ENCODE peak calls at places on chromosomes 3 and 15, in four cellular contexts. V, I, E and L are unnamed samples.

GRCh38 chr15:67176195-67176971 is 78.1 kb downstream of the AAGAB start:
- DNase-seq in I (peak; percentile 68), E (peak; percentile 81), V (no peak), L (no peak)

GRCh38 chr3:140447136-140447535 is 230.7 kb upstream of the TRIM42 start:
- DNase-seq in E (no peak), I (no peak), V (no peak), L (no peak)

GRCh38 chr15:94056314-94056713 is 175.0 kb upstream of the MCTP2 start:
- DNase-seq in E (no peak), V (peak; percentile 86), I (no peak), L (no peak)

GRCh38 chr3:17686613-17687012 is 55.8 kb downstream of the TBC1D5 start:
- DNase-seq in V (no peak), E (no peak), I (no peak), L (peak; percentile 15)

GRCh38 chr15:83118968-83119367 is 11.5 kb downstream of the TM6SF1 start:
- DNase-seq in E (no peak), V (no peak), I (no peak), L (no peak)

GRCh38 chr3:10356461-10356897 is 35.6 kb upstream of the SEC13 start:
- DNase-seq in I (no peak), V (no peak), E (no peak), L (no peak)

GRCh38 chr3:185537369-185537970 is 14.9 kb downstream of the LIPH start:
- DNase-seq in E (peak; percentile 64), V (peak; percentile 54), I (no peak), L (peak; percentile 27)

GRCh38 chr3:112298781-112299180 is 4.8 kb upstream of the SLC9C1 start:
- DNase-seq in E (no peak), V (no peak), I (no peak), L (no peak)

GRCh38 chr3:54146383-54147239 is 24.3 kb downstream of the CACNA2D3 start:
- DNase-seq in E (no peak), I (no peak), V (peak; percentile 5), L (peak; percentile 10)

GRCh38 chr3:119497824-119498187 is 541 bp upstream of the TIMMDC1 start:
- DNase-seq in V (peak; percentile 33), I (no peak), E (peak; percentile 55), L (peak; percentile 34)

GRCh38 chr15:27660676-27661075 is 438.4 kb downstream of the OCA2 start:
- DNase-seq in I (no peak), V (no peak), E (no peak), L (no peak)

GRCh38 chr3:151276038-151277027 is 2.0 kb downstream of the P2RY14 start:
- DNase-seq in V (no peak), E (no peak), I (no peak), L (no peak)

GRCh38 chr3:190225186-190225692 is 97.0 kb downstream of the CLDN1 start:
- DNase-seq in V (peak; percentile 37), I (no peak), E (no peak), L (peak; percentile 46)

GRCh38 chr3:14301558-14301957 is 100.8 kb upstream of the SLC6A6 start:
- DNase-seq in E (no peak), I (peak; percentile 75), V (no peak), L (no peak)

GRCh38 chr15:38332711-38333110 is 80.1 kb downstream of the SPRED1 start:
- DNase-seq in I (no peak), E (no peak), V (no peak), L (no peak)

GRCh38 chr3:18825586-18826157 is 322.6 kb upstream of the KCNH8 start:
- DNase-seq in V (no peak), E (no peak), I (no peak), L (no peak)

DNA sequence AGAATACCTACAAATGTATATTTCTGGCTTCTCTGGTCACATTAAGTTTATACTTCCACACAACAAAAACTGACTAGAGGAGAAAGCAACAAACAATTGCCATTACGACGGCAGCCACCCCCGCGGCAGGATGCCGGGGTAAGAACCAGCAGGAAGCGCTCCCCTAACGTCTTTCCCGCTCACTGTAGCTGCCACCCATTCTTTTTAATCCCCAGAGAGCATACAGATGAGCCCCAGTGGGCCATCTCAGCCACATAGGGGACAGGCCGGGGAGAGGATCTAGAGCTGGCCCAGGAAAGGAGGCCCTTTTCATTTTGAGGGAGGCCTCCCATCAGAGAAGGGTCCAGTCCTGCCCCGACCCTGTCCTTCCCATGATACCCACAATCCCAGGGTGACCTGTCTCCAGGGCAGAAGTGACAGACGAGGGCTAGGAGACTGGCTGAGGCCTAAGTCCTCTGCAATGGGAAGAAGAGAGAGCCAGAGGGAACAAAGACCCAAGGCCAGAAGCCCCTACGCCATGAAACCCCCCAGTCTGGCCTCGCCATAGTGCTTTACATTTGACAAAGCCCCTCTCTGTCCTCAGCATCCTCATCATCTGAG is 3.6 kb upstream of the CALML4 start:
- DNase-seq in E (no peak), I (peak; percentile 50), V (no peak), L (no peak)
- H3K4me1 ChIP-seq in E (peaks cover 27% of the 10 kb centered on the region), I (peaks cover 3% of the 10 kb centered on the region), V (peaks cover 7% of the 10 kb centered on the region), L (no peaks in the 10 kb centered on the region)

GRCh38 chr3:50518441-50518840 is 15.0 kb upstream of the CACNA2D2 start:
- DNase-seq in V (no peak), I (no peak), E (no peak), L (no peak)

GRCh38 chr3:50521572-50521971 is 18.1 kb upstream of the CACNA2D2 start:
- DNase-seq in I (no peak), E (no peak), V (no peak), L (no peak)

GRCh38 chr3:50520849-50521248 is 17.4 kb upstream of the CACNA2D2 start:
- DNase-seq in E (no peak), V (no peak), I (no peak), L (no peak)

GRCh38 chr3:50517721-50518206 is 14.3 kb upstream of the CACNA2D2 start:
- DNase-seq in E (no peak), V (no peak), I (no peak), L (no peak)

DNA sequence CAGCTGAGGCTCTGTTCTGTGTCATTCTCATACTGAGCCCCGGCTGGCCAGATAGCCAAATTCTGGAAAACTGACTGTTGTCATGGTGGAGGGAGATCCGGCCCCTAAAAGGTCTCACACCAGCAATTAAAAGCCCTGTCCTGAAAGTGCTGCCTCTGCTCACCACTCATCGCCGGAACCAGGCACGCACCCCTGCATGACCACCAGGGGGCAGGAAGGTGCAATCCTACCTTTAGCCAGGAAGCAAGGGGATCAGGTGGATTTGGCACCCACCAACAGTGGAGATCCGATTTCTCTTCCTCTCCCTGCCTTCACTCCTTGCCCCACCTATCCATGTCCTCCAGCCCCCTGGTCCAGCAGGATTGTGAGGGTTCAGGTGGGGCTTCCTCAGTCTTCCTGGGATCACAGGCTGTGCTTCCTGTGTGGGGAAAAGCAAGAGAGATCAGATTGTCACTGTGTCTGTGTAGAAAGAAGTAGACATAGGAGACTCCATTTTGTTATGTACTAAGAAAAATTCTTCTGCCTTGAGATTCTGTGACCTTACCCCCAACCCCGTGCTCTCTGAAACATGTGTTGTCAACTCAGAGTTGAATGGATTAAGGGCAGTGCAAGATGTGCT is 16.1 kb upstream of the CACNA2D2 start:
- DNase-seq in V (peak; percentile 21), I (no peak), E (peak; percentile 76), L (peak; percentile 69)
- H3K4me1 ChIP-seq in V (no peaks in the 10 kb centered on the region), I (peaks cover 5% of the 10 kb centered on the region), E (peaks cover 15% of the 10 kb centered on the region), L (peaks cover 6% of the 10 kb centered on the region)

DNA sequence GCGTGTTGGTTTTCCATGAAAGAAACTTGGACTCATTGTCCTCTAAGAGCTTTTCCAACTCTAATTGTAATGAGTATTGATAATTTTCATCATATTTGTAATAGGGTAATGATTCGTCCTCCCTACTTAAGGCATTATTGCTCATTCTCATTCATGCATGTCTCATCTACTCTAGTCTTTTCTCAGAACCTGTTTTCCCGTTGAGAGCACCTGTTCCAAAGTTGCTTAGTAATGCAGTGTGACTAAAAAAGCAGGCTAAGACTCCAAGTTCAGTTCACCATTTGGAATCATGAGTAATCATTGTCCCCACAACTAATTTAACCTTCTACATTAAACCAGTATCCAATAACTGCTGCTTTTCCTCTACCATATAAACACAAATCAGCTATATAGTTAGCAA is 84.0 kb downstream of the FILIP1L start:
- DNase-seq in I (no peak), V (no peak), E (no peak), L (peak; percentile 70)
- H3K4me1 ChIP-seq in I (peaks cover 3% of the 10 kb centered on the region), V (peaks cover 34% of the 10 kb centered on the region), E (no peaks in the 10 kb centered on the region), L (peaks cover 62% of the 10 kb centered on the region)

DNA sequence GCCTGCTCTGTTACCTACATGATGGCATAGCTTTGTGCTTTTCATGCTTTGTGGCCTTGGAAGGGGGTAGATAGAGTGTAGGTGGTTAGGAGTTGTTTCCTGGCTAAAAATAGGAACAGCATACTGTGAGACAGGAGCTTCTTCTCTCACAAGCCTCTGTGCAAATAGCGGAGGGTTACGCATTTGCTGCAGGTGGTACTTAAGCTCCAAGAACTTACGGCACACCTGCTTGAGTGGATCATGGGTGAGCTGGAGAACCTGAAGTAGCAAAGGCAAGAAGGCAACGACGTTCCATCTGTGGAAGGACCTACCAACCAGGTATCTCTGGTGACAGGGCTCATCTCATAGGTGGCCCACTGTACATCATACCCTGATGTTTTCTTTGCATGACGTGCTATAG is 66.0 kb downstream of the ST6GAL1 start:
- DNase-seq in V (no peak), I (no peak), E (no peak), L (no peak)
- H3K4me1 ChIP-seq in V (peaks cover 19% of the 10 kb centered on the region), I (peaks cover 10% of the 10 kb centered on the region), E (no peaks in the 10 kb centered on the region), L (peaks cover 4% of the 10 kb centered on the region)

DNA sequence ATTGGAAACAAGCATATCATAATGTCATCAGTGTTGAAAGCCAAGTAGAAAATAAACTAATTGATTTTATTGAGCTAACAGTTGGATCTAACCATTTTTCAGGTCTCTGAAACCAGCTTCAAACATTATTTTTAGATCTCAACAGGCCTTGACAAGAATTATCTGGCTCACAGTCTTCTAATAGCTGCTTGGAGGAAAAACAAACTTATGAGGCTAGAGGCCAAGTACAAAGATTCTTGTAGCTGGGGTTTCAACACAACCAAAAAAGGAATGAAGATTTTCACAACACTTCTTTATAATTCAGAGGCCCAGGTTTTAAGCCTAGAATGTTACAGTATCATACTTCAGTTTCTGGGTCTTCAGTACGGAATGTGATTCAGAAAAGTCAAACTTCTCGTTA is 3.7 kb downstream of the SETMAR start:
- DNase-seq in V (no peak), I (no peak), E (no peak), L (no peak)
- H3K4me1 ChIP-seq in V (no peaks in the 10 kb centered on the region), I (peaks cover 49% of the 10 kb centered on the region), E (peaks cover 20% of the 10 kb centered on the region), L (no peaks in the 10 kb centered on the region)